ENCODE peak calls at places on chromosomes 5 and 9, in four cellular contexts. L is T-helper 22 cell, J is AG10803, W is NCI-H774. N is an unnamed sample.

GRCh38 chr5:164233796-164234195 is 728.4 kb downstream of the MAT2B start:
- DNase-seq in J (no peak), L (no peak), W (no peak), N (no peak)

GRCh38 chr9:110031511-110032173 is 176.3 kb downstream of the C9orf152 start:
- DNase-seq in W (no peak), J (peak; percentile 75), L (no peak), N (no peak)

GRCh38 chr9:4678679-4679267 is 596 bp upstream of the CDC37L1 start:
- DNase-seq in J (peak; percentile 18), W (peak; percentile 57), L (no peak), N (peak; percentile 51)

GRCh38 chr9:109381011-109381729 is 60.3 kb upstream of the EPB41L4B start:
- DNase-seq in J (no peak), W (no peak), L (no peak), N (no peak)

GRCh38 chr9:123431581-123431980 is 75.6 kb downstream of the CRB2 start:
- DNase-seq in L (no peak), W (no peak), J (no peak), N (no peak)

GRCh38 chr5:163354685-163355084 is 82.7 kb upstream of the CCNG1 start:
- DNase-seq in J (no peak), L (no peak), W (no peak), N (no peak)

GRCh38 chr9:14258840-14259239 is 55.1 kb downstream of the NFIB start:
- DNase-seq in J (peak; percentile 43), W (no peak), L (no peak), N (no peak)

GRCh38 chr9:4541281-4541680 is 51.0 kb downstream of the SLC1A1 start:
- DNase-seq in J (no peak), L (no peak), W (no peak), N (no peak)

GRCh38 chr5:122313001-122313402 is 965 bp downstream of the SNCAIP start:
- DNase-seq in W (no peak), J (peak; percentile 47), L (no peak), N (no peak)

GRCh38 chr9:104304925-104305324 is 199.1 kb upstream of the OR13F1 start:
- DNase-seq in J (no peak), W (no peak), L (no peak), N (no peak)

GRCh38 chr9:109474170-109474569 is 23.9 kb downstream of the PTPN3 start:
- DNase-seq in L (no peak), J (no peak), W (no peak), N (no peak)

GRCh38 chr5:174520420-174521396 is 203.7 kb upstream of the MSX2 start:
- DNase-seq in L (no peak), J (no peak), W (no peak), N (peak; percentile 1)

GRCh38 chr9:93659837-93660177 is 83.4 kb downstream of the PHF2 start:
- DNase-seq in L (no peak), J (no peak), W (no peak), N (no peak)

GRCh38 chr9:76490249-76490990 is 31.4 kb downstream of the GCNT1 start:
- DNase-seq in J (no peak), L (no peak), W (no peak), N (no peak)

GRCh38 chr5:134135091-134135655 is 20.7 kb downstream of the TCF7 start:
- DNase-seq in W (no peak), J (no peak), L (no peak), N (no peak)

GRCh38 chr5:154002093-154002492 is 36.6 kb downstream of the FAM114A2 start:
- DNase-seq in L (no peak), J (peak; percentile 45), W (no peak), N (no peak)

GRCh38 chr9:109766351-109766750 is 13.6 kb upstream of the PALM2AKAP2 start:
- DNase-seq in W (no peak), J (peak; percentile 83), L (no peak), N (no peak)

GRCh38 chr5:154316223-154316967 is 125.9 kb downstream of the GALNT10 start:
- DNase-seq in J (no peak), W (no peak), L (no peak), N (no peak)

GRCh38 chr5:73867344-73868335 is 241.6 kb downstream of the ARHGEF28 start:
- DNase-seq in J (peak; percentile 74), W (peak; percentile 27), L (no peak), N (no peak)

GRCh38 chr9:89679581-89679980 is 74.8 kb downstream of the GADD45G start:
- DNase-seq in J (no peak), L (no peak), W (no peak), N (no peak)

N was measured in NCI-H146.